ENCODE peak calls at places on chromosomes 16 and 17, in four cellular contexts. W is esophagus muscularis mucosa, U is cardiac muscle cell, L is B cell. H is an unnamed sample.

GRCh38 chr16:88116121-88116900 is 165.1 kb downstream of the BANP start:
- DNase-seq in W (no peak), U (no peak), L (no peak), H (no peak)

GRCh38 chr16:89324056-89325010 is 106.8 kb downstream of the ZNF778 start:
- DNase-seq in W (no peak), U (no peak), L (no peak), H (peak; percentile 73)

GRCh38 chr17:17837380-17837821 is 615 bp upstream of the SREBF1 start:
- DNase-seq in W (no peak), U (no peak), L (no peak), H (peak; percentile 63)

GRCh38 chr16:14061732-14062259 is 9.3 kb upstream of the MRTFB start:
- DNase-seq in W (peak; percentile 4), U (no peak), L (no peak), H (no peak)

GRCh38 chr16:56038564-56039098 is 152.7 kb upstream of the GNAO1 start:
- DNase-seq in W (peak; percentile 57), U (no peak), L (no peak), H (no peak)

GRCh38 chr17:63547083-63547523 is 3.2 kb upstream of the DCAF7 start:
- DNase-seq in W (no peak), U (no peak), L (no peak), H (no peak)

GRCh38 chr17:48051706-48052486 is 3.7 kb downstream of the NFE2L1 start:
- DNase-seq in W (peak; percentile 93), U (no peak), L (no peak), H (peak; percentile 72)

GRCh38 chr17:71878998-71879397 is 241.8 kb upstream of the SOX9 start:
- DNase-seq in W (no peak), U (no peak), L (no peak), H (no peak)

GRCh38 chr16:8713635-8714097 is 39.2 kb downstream of the ABAT start:
- DNase-seq in W (no peak), U (no peak), L (no peak), H (no peak)

GRCh38 chr17:76820039-76820438 is 48.2 kb upstream of the MGAT5B start:
- DNase-seq in W (no peak), U (no peak), L (no peak), H (no peak)

DNA sequence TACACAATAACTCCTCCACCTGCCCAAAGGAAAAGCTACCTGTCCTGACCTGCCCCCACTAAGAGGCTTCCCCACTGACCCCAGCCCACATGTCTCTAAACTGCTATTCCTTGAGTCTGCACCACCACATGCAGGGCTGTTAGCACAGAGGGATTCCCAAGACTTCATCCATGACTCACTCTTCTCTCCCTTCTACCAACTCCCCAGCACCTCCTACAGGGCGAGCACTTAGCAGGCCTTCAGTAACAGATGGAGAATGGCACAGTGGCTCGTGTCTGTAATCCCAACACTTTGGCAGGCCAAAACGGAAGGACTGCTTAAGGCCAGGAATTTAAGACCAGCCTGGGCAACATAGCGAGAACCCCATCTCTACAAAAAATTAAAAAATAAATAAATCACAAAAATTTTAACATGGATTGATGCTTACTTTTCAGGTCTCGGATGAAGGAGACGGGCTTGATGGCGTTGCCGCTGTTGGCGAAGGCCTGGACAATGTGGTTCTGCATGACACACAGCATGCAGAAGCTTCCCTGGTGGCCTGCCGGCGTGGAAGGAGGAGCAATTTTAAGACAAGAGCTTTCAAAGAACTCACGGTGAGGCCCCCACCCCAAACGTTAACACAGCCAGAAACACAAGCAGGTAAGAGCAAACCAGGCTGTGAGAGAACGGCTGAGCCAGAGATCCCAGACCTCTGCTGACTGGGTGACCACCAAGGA is 12.0 kb downstream of the USP36 start:
- DNase-seq in W (no peak), U (no peak), L (no peak), H (peak; percentile 65)
- TF ChIP-seq CTCF in W (no peak), U (peak; percentile 34), L (no peak), H (peak; percentile 67)

GRCh38 chr17:42251115-42251514 is 25.1 kb downstream of the STAT5B start:
- DNase-seq in W (no peak), U (no peak), L (no peak), H (no peak)
- TF ChIP-seq CTCF in W (no peak), U (peak; percentile 64), L (no peak), H (peak; percentile 58)

GRCh38 chr16:68083239-68083781 is 1.9 kb upstream of the NFATC3 start:
- DNase-seq in W (peak; percentile 72), U (no peak), L (no peak), H (no peak)

GRCh38 chr16:68085259-68086071 is at the start of gene NFATC3:
- DNase-seq in W (peak; percentile 93), U (peak; percentile 97), L (peak; percentile 100), H (peak; percentile 96)

GRCh38 chr16:68086336-68086821 is 1.2 kb downstream of the NFATC3 start:
- DNase-seq in W (no peak), U (peak; percentile 53), L (no peak), H (peak; percentile 49)

GRCh38 chr16:68083861-68084503 is 1.2 kb upstream of the NFATC3 start:
- DNase-seq in W (peak; percentile 34), U (peak; percentile 28), L (no peak), H (peak; percentile 48)

GRCh38 chr16:68084504-68085258 is 489 bp upstream of the NFATC3 start:
- DNase-seq in W (peak; percentile 100), U (peak; percentile 85), L (peak; percentile 92), H (peak; percentile 79)
- TF ChIP-seq CTCF in W (no peak), U (no peak), L (peak; percentile 29), H (no peak)

DNA sequence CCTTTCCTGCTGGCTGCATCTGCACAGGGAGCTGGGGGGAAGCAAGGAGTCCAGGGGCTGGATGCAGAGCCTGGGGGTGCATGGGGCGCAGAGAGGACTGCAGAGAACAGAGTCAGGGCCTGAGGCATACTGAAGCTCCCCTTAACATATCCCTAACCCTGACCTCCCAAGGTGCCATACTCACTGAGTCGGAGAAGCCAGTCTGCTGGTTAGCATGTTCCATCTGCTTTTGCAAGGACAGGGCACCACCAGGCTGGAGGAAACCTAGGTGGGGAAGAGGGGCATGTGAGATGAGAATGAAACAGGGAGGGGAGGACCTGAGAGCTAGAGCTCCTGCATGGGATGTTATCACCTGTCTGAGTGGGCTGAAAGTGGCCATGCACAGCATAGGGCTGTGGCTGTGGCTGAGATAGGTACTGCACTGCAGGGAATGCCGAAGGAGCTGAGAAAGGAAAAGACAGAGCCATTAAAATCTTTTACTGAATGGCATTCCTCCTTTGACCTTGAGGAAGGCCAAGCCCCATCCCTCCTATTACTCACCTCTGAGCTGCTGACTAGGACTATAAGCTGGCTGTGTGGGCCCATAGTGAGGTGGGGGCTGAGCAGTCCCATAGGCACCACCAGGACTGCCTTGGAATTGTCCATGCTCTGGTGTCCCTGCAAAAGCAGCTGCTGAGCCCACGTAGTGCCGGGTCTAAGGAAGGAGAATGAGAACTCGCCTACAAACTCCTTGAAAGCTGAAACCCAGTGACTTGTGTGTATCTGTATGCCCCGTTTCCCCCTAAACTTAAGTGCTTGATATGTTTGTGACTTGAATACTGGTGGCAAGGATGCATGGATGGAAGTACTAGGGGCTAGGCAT is 1.9 kb downstream of the GPS2 start:
- DNase-seq in W (no peak), U (no peak), L (no peak), H (no peak)
- TF ChIP-seq CTCF in W (no peak), U (no peak), L (peak; percentile 17), H (peak; percentile 59)

GRCh38 chr16:58002411-58002790 is 1.2 kb downstream of the USB1 start:
- DNase-seq in W (no peak), U (no peak), L (no peak), H (no peak)

GRCh38 chr16:57999366-57999970 is 1.0 kb downstream of the ZNF319 start:
- DNase-seq in W (no peak), U (no peak), L (peak; percentile 35), H (no peak)

GRCh38 chr16:58001781-58002410 is 689 bp downstream of the USB1 start:
- DNase-seq in W (no peak), U (no peak), L (no peak), H (no peak)

GRCh38 chr16:57999971-58000705 is at the start of gene ZNF319:
- DNase-seq in W (no peak), U (peak; percentile 56), L (no peak), H (no peak)

GRCh38 chr16:58000706-58001676 is at the start of gene USB1:
- DNase-seq in W (peak; percentile 96), U (peak; percentile 93), L (peak; percentile 95), H (peak; percentile 77)
- TF ChIP-seq CTCF in W (peak; percentile 76), U (peak; percentile 63), L (peak; percentile 71), H (peak; percentile 77)

DNA sequence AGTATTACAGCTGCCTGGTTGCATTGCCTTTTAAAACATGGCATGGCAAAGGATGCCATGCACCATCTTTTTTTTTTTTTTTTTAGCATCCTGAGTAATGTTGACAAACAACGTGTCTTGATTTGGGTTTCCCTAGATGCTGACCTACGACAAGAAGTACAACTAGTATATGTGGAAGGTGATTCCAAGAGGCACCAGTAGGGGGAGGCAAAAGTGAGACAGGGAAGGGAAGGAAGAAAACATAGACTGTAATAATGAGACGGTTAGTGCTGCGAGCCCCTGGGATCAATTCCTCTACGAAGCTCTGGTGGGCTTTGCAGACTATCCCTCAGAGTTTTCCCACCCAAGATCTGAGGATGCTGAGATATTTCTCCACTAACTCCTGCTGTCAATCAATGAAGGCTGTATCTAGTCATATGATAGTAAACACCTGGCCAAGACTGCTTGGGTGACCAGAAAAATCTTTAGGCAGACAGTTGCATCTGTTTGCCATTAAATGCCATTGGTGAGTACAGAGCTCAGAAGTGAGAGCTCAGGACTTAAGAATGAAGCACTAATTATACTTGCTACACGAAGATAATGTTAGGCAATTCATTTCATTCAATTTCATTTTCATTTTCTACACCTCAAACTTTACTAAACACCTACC is 458.6 kb upstream of the GOT2 start:
- DNase-seq in W (no peak), U (peak; percentile 58), L (no peak), H (peak; percentile 9)
- TF ChIP-seq CTCF in W (peak; percentile 10), U (peak; percentile 9), L (no peak), H (peak; percentile 70)

GRCh38 chr16:22008215-22009142 is 568 bp downstream of the MOSMO start:
- DNase-seq in W (no peak), U (peak; percentile 35), L (peak; percentile 42), H (no peak)

GRCh38 chr16:22006636-22007035 is 1.3 kb upstream of the MOSMO start:
- DNase-seq in W (no peak), U (no peak), L (no peak), H (no peak)

GRCh38 chr16:22005746-22006145 is 2.2 kb upstream of the MOSMO start:
- DNase-seq in W (no peak), U (no peak), L (no peak), H (no peak)

GRCh38 chr16:22007159-22007508 is 777 bp upstream of the MOSMO start:
- DNase-seq in W (no peak), U (no peak), L (peak; percentile 11), H (no peak)

GRCh38 chr16:22007509-22008214 is at the start of gene MOSMO:
- DNase-seq in W (no peak), U (peak; percentile 90), L (peak; percentile 81), H (peak; percentile 64)
- TF ChIP-seq CTCF in W (no peak), U (no peak), L (no peak), H (peak; percentile 29)

GRCh38 chr16:72937360-72937759 is 110.6 kb downstream of the ZFHX3 start:
- DNase-seq in W (no peak), U (no peak), L (no peak), H (no peak)
- TF ChIP-seq CTCF in W (no peak), U (no peak), L (no peak), H (no peak)

GRCh38 chr17:4490637-4491061 is 8.0 kb upstream of the SPNS2 start:
- DNase-seq in W (no peak), U (no peak), L (no peak), H (no peak)

GRCh38 chr17:4488989-4489595 is 9.6 kb upstream of the SPNS2 start:
- DNase-seq in W (no peak), U (no peak), L (no peak), H (no peak)

GRCh38 chr17:4497101-4497824 is 1.4 kb upstream of the SPNS2 start:
- DNase-seq in W (no peak), U (no peak), L (peak; percentile 46), H (no peak)

GRCh38 chr17:4490109-4490591 is 8.5 kb upstream of the SPNS2 start:
- DNase-seq in W (no peak), U (no peak), L (no peak), H (no peak)

GRCh38 chr17:4492762-4493561 is 5.7 kb upstream of the SPNS2 start:
- DNase-seq in W (no peak), U (peak; percentile 86), L (peak; percentile 33), H (peak; percentile 4)
- TF ChIP-seq CTCF in W (no peak), U (no peak), L (no peak), H (no peak)

H was measured in HFFc6.